ENCODE peak calls at places on chromosomes 12 and 14, in six cellular contexts. Y is HT-29, Q is mucosa of gallbladder, K is Right ventricle myocardium superior, L is HAP-1, S is lung microvascular endothelial cell. I is an unnamed sample.

GRCh38 chr12:4107911-4108697 is 165.5 kb upstream of the CCND2 start:
- DNase-seq in S (no peak), K (no peak), Y (no peak), L (no peak), Q (no peak), I (no peak)

GRCh38 chr12:105573574-105573973 is 243.1 kb downstream of the C12orf75 start:
- DNase-seq in S (no peak), Y (no peak), Q (no peak), L (no peak), K (no peak), I (no peak)

GRCh38 chr12:32988982-32989381 is 92.4 kb upstream of the PKP2 start:
- DNase-seq in L (no peak), S (no peak), Q (no peak), Y (no peak), K (no peak), I (no peak)

GRCh38 chr14:80988742-80989429 is 33.5 kb downstream of the TSHR start:
- DNase-seq in Y (no peak), K (no peak), Q (no peak), L (no peak), S (no peak), I (no peak)

GRCh38 chr14:71714225-71714624 is 218.0 kb upstream of the RGS6 start:
- DNase-seq in S (no peak), Y (no peak), L (no peak), Q (no peak), K (no peak), I (peak; percentile 75)

GRCh38 chr12:120358412-120359158 is 10.4 kb downstream of the MSI1 start:
- DNase-seq in Q (no peak), Y (no peak), L (no peak), S (no peak), K (no peak), I (no peak)

GRCh38 chr14:93090826-93091583 is 24.7 kb downstream of the ITPK1 start:
- DNase-seq in S (no peak), Y (no peak), L (no peak), Q (no peak), K (peak; percentile 65), I (peak; percentile 53)

GRCh38 chr12:53090559-53090958 is 6.9 kb upstream of the IGFBP6 start:
- DNase-seq in Y (no peak), S (no peak), L (no peak), Q (no peak), K (no peak), I (no peak)

GRCh38 chr12:45725631-45726593 is 3.6 kb upstream of the ARID2 start:
- DNase-seq in L (peak; percentile 32), S (peak; percentile 68), K (no peak), Q (no peak), Y (peak; percentile 77), I (peak; percentile 35)

GRCh38 chr12:111248221-111248620 is 120.7 kb downstream of the PHETA1 start:
- DNase-seq in L (peak; percentile 29), Y (no peak), S (no peak), K (no peak), Q (no peak), I (no peak)

GRCh38 chr14:99676657-99677056 is 7.4 kb upstream of the CYP46A1 start:
- DNase-seq in Y (no peak), L (no peak), S (no peak), K (no peak), Q (no peak), I (no peak)